ENCODE peak calls at places on chromosomes 13 and 19, in eight cellular contexts. J is heart left ventricle, M is lower lobe of right lung, B is PC-3, F is heart right ventricle, Q is transverse colon, R is tibial artery, Z is uterus. G is an unnamed sample. For H3K4me1 and H3K9me3, the result is how much of the 10 kb centered on the place peaks cover.

GRCh38 chr19:45769821-45770191 is 754 bp upstream of the SIX5 start:
- DNase-seq in Z (peak), B (no peak), J (peak), F (peak), Q (peak), R (peak), M (peak), G (peak)

GRCh38 chr13:51838235-51838846 is 6.6 kb downstream of the TMEM272 start:
- DNase-seq in M (no peak), Q (no peak), Z (no peak), B (peak), F (no peak), R (no peak), J (no peak), G (no peak)

GRCh38 chr19:47693903-47694302 is 19.3 kb upstream of the EHD2 start:
- DNase-seq in R (no peak), Q (no peak), B (no peak), F (no peak), M (no peak), J (no peak), Z (no peak), G (peak)

GRCh38 chr13:94987869-94988268 is 275.5 kb upstream of the SOX21 start:
- DNase-seq in F (no peak), B (peak), R (no peak), Q (no peak), J (no peak), M (no peak), Z (no peak), G (no peak)

GRCh38 chr13:51861728-51862300 is at the start of gene CCDC70:
- DNase-seq in M (no peak), Q (no peak), Z (no peak), B (peak), J (no peak), F (no peak), R (no peak), G (no peak)

GRCh38 chr19:9128171-9128570 is 1.4 kb upstream of the OR7G3 start:
- DNase-seq in J (no peak), R (no peak), Q (no peak), B (peak), Z (no peak), M (no peak), F (no peak), G (no peak)

GRCh38 chr13:85847012-85847411 is 47.8 kb upstream of the SLITRK6 start:
- DNase-seq in J (no peak), R (no peak), Z (no peak), Q (no peak), B (no peak), M (no peak), F (no peak), G (no peak)

GRCh38 chr19:39845172-39845571 is 1.0 kb downstream of the FBL start:
- DNase-seq in M (no peak), Z (no peak), Q (no peak), F (no peak), B (no peak), J (no peak), R (no peak), G (no peak)

GRCh38 chr19:30480097-30480496 is 107.9 kb downstream of the ZNF536 start:
- DNase-seq in Q (no peak), Z (no peak), B (no peak), J (no peak), M (no peak), R (no peak), F (no peak), G (no peak)

GRCh38 chr13:95643471-95643813 is 1.1 kb downstream of the DZIP1 start:
- DNase-seq in J (no peak), Z (peak), R (no peak), M (no peak), F (no peak), B (no peak), Q (no peak), G (no peak)

GRCh38 chr19:23787106-23787505 is 28.4 kb upstream of the ZNF681 start:
- DNase-seq in F (no peak), M (no peak), Z (no peak), B (peak), R (no peak), Q (peak), J (no peak), G (no peak)

GRCh38 chr19:9309974-9310446 is 372 bp upstream of the ZNF699 start:
- DNase-seq in J (peak), M (peak), B (peak), Q (peak), R (peak), Z (peak), F (peak), G (peak)

GRCh38 chr13:34258646-34259386 is 440.9 kb downstream of the RFC3 start:
- DNase-seq in B (no peak), J (no peak), M (no peak), F (no peak), Q (no peak), R (no peak), Z (no peak), G (no peak)

GRCh38 chr13:41942462-41943094 is 18.3 kb downstream of the VWA8 start:
- DNase-seq in Q (no peak), B (peak), Z (no peak), M (no peak), R (no peak), J (no peak), F (no peak), G (no peak)

GRCh38 chr13:33207616-33207964 is 78.0 kb downstream of the STARD13 start:
- DNase-seq in F (peak), Z (no peak), Q (no peak), R (no peak), J (peak), B (no peak), M (no peak), G (peak)

GRCh38 chr19:19514215-19514633 is 1.1 kb downstream of the TSSK6 start:
- DNase-seq in R (no peak), M (no peak), B (no peak), F (peak), Q (peak), Z (peak), J (peak), G (peak)

GRCh38 chr13:51996660-51997059 is 14.6 kb downstream of the ATP7B start:
- DNase-seq in J (no peak), M (no peak), Q (no peak), Z (no peak), F (no peak), R (no peak), B (no peak), G (no peak)

GRCh38 chr19:50858896-50859295 is 4.2 kb downstream of the KLK3 start:
- DNase-seq in M (no peak), J (no peak), R (no peak), Z (no peak), B (no peak), Q (peak), F (no peak), G (no peak)

GRCh38 chr19:30304540-30304939 is 67.6 kb upstream of the ZNF536 start:
- DNase-seq in Z (no peak), M (no peak), J (no peak), R (no peak), B (no peak), F (no peak), Q (no peak), G (no peak)

GRCh38 chr19:47006496-47006895 is 13.1 kb upstream of the NPAS1 start:
- DNase-seq in F (no peak), J (no peak), M (no peak), B (no peak), Z (no peak), Q (no peak), R (no peak), G (no peak)

GRCh38 chr13:56187331-56187730 is 953.4 kb upstream of the PRR20A start:
- DNase-seq in F (no peak), B (no peak), R (no peak), Q (no peak), M (peak), Z (no peak), J (no peak), G (peak)

GRCh38 chr19:1133471-1133929 is 29.7 kb downstream of the GPX4 start:
- DNase-seq in M (peak), J (no peak), R (no peak), Q (peak), B (no peak), Z (no peak), F (no peak), G (no peak)

GRCh38 chr19:38209671-38210457 is 14.2 kb downstream of the DPF1 start:
- DNase-seq in R (peak), M (peak), J (peak), B (no peak), F (peak), Q (peak), Z (peak), G (peak)

GRCh38 chr19:5036733-5037681 is 68.1 kb downstream of the KDM4B start:
- DNase-seq in J (no peak), Q (no peak), M (no peak), B (no peak), F (peak), R (no peak), Z (peak), G (peak)

GRCh38 chr19:44869728-44870470 is 21.2 kb upstream of the TOMM40 start:
- DNase-seq in F (peak), Q (peak), R (peak), Z (no peak), J (peak), B (peak), M (peak), G (peak)

GRCh38 chr13:100334209-100334608 is 245.3 kb downstream of the PCCA start:
- DNase-seq in M (no peak), B (no peak), Q (no peak), J (no peak), Z (no peak), R (no peak), F (no peak), G (no peak)

GRCh38 chr19:39304701-39305571 is 8.7 kb downstream of the IFNL1 start:
- DNase-seq in M (no peak), B (no peak), Q (no peak), J (no peak), Z (no peak), R (no peak), F (no peak), G (no peak)

GRCh38 chr13:93338906-93339305 is 112.3 kb downstream of the GPC6 start:
- DNase-seq in F (no peak), Q (no peak), J (no peak), Z (no peak), M (no peak), B (peak), R (no peak), G (no peak)

GRCh38 chr19:48754950-48755645 is at the start of gene FGF21:
- DNase-seq in B (no peak), F (no peak), Z (no peak), R (no peak), Q (no peak), J (no peak), M (no peak), G (no peak)

GRCh38 chr19:17340871-17341357 is 3.6 kb downstream of the GTPBP3 start:
- DNase-seq in F (no peak), Z (no peak), M (no peak), Q (no peak), B (no peak), R (no peak), J (no peak), G (no peak)

GRCh38 chr13:100751826-100752225 is 77.2 kb upstream of the TMTC4 start:
- DNase-seq in Z (no peak), M (no peak), R (no peak), F (no peak), J (no peak), B (no peak), Q (no peak), G (no peak)

GRCh38 chr19:19366691-19367396 is 38.6 kb upstream of the GATAD2A start:
- DNase-seq in F (peak), Z (peak), M (peak), R (peak), Q (peak), J (peak), B (peak), G (peak)

DNA sequence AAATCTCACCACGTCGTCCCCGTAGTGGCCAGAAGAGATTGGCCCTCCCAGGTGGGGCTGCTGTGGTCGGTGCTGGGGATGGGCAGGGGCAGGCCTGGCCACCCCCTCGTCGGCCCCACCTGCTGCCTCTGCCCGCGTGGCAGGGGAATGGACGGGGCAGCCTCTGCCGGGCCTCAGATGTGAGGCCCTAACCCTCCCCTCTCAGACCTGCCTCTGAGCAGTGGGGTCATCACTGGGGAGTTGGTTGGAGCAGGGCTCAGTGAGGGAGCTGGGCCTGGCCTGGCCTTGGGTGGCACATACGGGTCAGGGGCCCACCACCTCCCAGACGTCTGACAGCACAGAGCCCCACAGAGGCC is 41.5 kb downstream of the MCF2L start:
- DNase-seq in B (no peak), J (no peak), M (no peak), Q (no peak), R (no peak), F (no peak), Z (no peak), G (no peak)
- H3K27ac ChIP-seq in B (no peak), J (no peak), M (no peak), Q (no peak), R (no peak), F (no peak), Z (no peak), G (no peak)

DNA sequence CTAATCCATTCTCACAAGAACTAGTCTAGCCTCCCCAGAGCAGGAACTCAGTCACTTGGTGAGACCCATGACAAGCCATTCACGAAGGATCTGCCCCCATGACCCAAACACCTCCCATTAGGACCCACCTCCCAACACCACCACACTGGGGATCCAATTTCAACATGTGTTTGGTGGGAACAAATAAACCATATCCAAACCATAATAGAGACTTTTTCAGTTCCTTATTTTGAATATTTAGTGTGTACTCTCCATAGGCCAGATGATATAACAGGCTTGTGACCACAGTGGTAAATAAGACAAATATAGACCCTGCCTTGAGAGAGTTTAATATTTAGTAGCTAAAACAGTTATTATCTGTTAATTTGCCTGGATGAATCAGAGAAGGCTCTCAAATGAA is 227.5 kb upstream of the SERP2 start:
- DNase-seq in M (no peak), R (no peak), B (no peak), J (no peak), F (no peak), Z (no peak), Q (no peak), G (no peak)
- H3K4me1 ChIP-seq in M (under half), R (under half), B (under half), J (under half), F (under half), Z (under half), Q (under half), G (under half)

GRCh38 chr19:51884713-51885112 is 3.0 kb downstream of the ZNF577 start:
- DNase-seq in B (no peak), J (no peak), M (no peak), Z (no peak), Q (no peak), R (no peak), F (no peak), G (no peak)
- H3K9me3 ChIP-seq in B (half or more), J (under half), M (half or more), Z (under half), Q (half or more), R (under half), F (under half), G (under half)

DNA sequence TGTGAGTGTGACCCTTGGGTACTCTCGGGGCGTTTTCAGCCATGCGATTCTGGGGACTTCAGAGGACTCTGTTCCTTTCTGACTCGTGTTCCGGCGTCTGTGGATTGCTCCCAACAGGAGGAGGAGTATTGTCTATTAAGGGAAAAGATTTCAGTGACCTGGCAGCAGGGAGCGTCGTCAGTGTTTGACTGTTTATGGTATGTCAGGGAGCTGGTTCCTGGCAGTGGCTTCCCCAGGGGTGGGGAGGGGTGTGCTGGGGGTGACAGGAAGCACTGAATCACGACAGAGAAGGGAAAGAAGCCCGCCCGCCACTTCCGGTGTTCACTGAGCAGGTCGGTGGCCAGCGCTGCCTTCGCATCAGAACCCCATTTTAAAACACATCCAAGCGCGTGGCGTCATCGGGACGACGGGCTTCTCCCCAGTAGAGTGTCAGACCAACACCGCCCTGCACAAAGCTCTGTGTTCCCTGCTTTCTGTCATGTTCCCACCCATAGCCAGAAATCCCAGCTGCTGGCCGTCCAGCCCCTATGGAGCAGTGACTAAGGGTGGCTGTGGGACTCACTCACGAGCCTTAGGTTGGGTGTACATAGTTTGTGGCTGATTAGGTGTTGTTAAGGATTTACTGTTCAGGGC is 33.8 kb downstream of the COL4A2 start:
- DNase-seq in M (peak), Z (peak), Q (peak), F (peak), J (peak), B (no peak), R (peak), G (peak)
- H3K27ac ChIP-seq in M (peak), Z (peak), Q (peak), F (peak), J (peak), B (no peak), R (peak), G (peak)

GRCh38 chr13:40549500-40550094 is 116.8 kb downstream of the FOXO1 start:
- DNase-seq in M (no peak), R (peak), Q (no peak), F (no peak), Z (no peak), J (no peak), B (no peak), G (peak)

GRCh38 chr13:40546047-40546446 is 120.4 kb downstream of the FOXO1 start:
- DNase-seq in J (no peak), B (no peak), Q (no peak), M (no peak), F (no peak), Z (no peak), R (no peak), G (no peak)

GRCh38 chr13:40550130-40550529 is 116.3 kb downstream of the FOXO1 start:
- DNase-seq in Q (no peak), B (no peak), Z (no peak), J (no peak), M (no peak), R (no peak), F (no peak), G (no peak)

GRCh38 chr13:40552895-40553294 is 113.5 kb downstream of the FOXO1 start:
- DNase-seq in M (no peak), F (no peak), Z (no peak), J (no peak), R (no peak), B (no peak), Q (no peak), G (no peak)

DNA sequence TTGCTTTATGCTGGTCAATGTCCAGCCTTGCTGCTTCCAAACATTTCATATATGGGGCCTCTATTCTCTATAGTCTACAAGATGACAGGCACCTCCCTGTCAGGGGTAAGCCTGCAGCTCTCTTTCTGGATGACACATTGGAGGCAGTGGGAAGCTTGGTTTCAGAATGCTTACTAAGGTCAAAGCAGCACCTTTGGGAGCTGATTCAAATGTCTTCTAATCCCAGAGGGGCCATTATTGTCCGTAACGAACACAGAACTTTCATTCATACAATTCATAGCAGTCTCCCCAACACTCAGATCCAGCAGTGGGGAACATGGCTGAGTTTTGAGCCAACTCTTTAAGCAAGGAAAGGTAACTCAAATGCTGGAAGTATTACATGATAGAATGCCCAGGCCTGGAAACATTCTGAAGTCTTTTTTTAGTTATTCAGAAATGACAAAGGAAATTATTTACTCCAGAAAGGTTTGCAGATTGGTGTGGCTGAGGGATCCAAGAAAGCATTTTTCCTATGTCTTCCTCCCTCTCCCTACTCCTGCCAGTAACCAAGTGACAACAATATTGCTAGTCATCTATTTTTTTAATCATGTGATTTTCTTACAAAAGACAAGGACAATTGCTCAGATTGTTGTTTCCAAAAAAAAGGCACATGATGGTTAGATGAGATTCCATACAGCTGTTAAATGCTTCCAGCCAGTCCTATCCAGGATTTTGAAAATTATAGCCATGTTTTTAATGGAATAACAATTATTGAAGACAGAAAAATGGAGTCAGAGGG is 118.7 kb downstream of the FOXO1 start:
- DNase-seq in Z (no peak), M (no peak), J (no peak), Q (no peak), R (no peak), F (no peak), B (no peak), G (no peak)
- H3K4me1 ChIP-seq in Z (under half), M (under half), J (under half), Q (under half), R (under half), F (under half), B (under half), G (under half)

DNA sequence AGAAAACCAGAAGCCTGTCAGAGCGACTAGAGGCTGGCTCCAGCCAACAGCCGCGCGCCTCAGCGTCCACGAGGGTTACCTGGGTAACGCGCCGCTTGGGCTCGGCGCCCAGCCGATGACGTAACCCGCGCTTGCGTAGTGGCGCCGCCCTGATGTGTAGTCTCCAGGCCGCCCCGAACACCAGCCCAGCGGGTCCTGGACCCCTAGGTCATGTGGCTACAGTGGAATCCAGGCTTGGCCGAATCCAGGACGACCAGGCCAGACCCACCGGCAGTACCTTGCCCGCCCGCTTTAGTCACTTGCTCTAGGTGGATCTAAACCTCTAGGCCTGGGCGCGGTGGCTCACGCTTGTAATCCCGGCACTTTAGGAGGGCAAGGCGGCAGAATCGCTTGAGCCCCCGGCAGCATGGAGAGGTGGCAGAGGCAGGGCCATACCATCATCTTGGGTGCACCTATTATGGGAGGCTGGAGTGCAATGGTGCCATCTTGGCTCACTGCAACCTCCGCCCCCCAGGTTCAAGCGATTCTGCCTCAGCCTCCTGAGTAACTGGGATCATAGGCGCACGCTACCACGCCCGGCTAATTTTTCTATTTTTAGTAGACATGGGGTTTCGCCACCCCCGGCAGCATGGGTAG is 7.2 kb upstream of the ZNF606 start:
- DNase-seq in M (peak), R (peak), Z (peak), F (peak), B (peak), Q (peak), J (peak), G (peak)
- H3K9me3 ChIP-seq in M (half or more), R (under half), Z (under half), F (under half), B (under half), Q (half or more), J (under half), G (under half)